ENCODE peak calls at places on chromosomes 12 and 14, in four cellular contexts. W, N, J and L are unnamed samples.

GRCh38 chr12:3833670-3834310 is 39.4 kb downstream of the PARP11 start:
- DNase-seq in W (no peak), N (no peak), J (no peak), L (no peak)

GRCh38 chr14:64636208-64636979 is 67.8 kb upstream of the PLEKHG3 start:
- DNase-seq in W (peak; percentile 69), N (peak; percentile 64), J (peak; percentile 69), L (peak; percentile 19)

GRCh38 chr12:114949081-114949480 is 265.1 kb upstream of the TBX3 start:
- DNase-seq in W (no peak), N (no peak), J (no peak), L (no peak)

GRCh38 chr14:93234798-93235197 is 27.7 kb downstream of the UBR7 start:
- DNase-seq in W (peak; percentile 52), N (no peak), J (no peak), L (no peak)

GRCh38 chr12:66232258-66232657 is 43.2 kb downstream of the IRAK3 start:
- DNase-seq in W (no peak), N (no peak), J (no peak), L (no peak)

GRCh38 chr14:101480022-101480746 is 81.1 kb upstream of the DIO3 start:
- DNase-seq in W (no peak), N (no peak), J (peak; percentile 20), L (no peak)

GRCh38 chr12:124741211-124741610 is 122.5 kb downstream of the SCARB1 start:
- DNase-seq in W (no peak), N (no peak), J (no peak), L (no peak)

GRCh38 chr12:85866929-85867776 is 6.9 kb upstream of the NTS start:
- DNase-seq in W (peak; percentile 85), N (no peak), J (no peak), L (peak; percentile 38)

GRCh38 chr14:33486499-33486898 is 464.4 kb downstream of the EGLN3 start:
- DNase-seq in W (no peak), N (no peak), J (no peak), L (no peak)

GRCh38 chr12:31363416-31363809 is 37.5 kb upstream of the SINHCAF start:
- DNase-seq in W (no peak), N (no peak), J (no peak), L (no peak)

GRCh38 chr14:20176330-20176729 is 14.4 kb upstream of the OR11G2 start:
- DNase-seq in W (no peak), N (no peak), J (no peak), L (no peak)

GRCh38 chr14:76080009-76080408 is 71.7 kb upstream of the GPATCH2L start:
- DNase-seq in W (no peak), N (no peak), J (no peak), L (no peak)

GRCh38 chr14:92121207-92121669 is 268 bp downstream of the NDUFB1 start:
- DNase-seq in W (peak; percentile 49), N (no peak), J (peak; percentile 64), L (no peak)

GRCh38 chr14:80278293-80279037 is 67.2 kb upstream of the DIO2 start:
- DNase-seq in W (peak; percentile 76), N (no peak), J (no peak), L (peak; percentile 22)

GRCh38 chr12:126355346-126355745 is 1290.1 kb downstream of the AACS start:
- DNase-seq in W (no peak), N (no peak), J (no peak), L (no peak)

GRCh38 chr12:132194056-132194455 is 49.8 kb downstream of the NOC4L start:
- DNase-seq in W (no peak), N (no peak), J (no peak), L (no peak)

GRCh38 chr12:25151476-25151875 is 43.5 kb downstream of the DNAI7 start:
- DNase-seq in W (peak; percentile 96), N (no peak), J (no peak), L (peak; percentile 93)

GRCh38 chr12:47801904-47802246 is 17.8 kb downstream of the HDAC7 start:
- DNase-seq in W (no peak), N (no peak), J (peak; percentile 46), L (no peak)

GRCh38 chr12:47802312-47802711 is 17.4 kb downstream of the HDAC7 start:
- DNase-seq in W (no peak), N (no peak), J (peak; percentile 40), L (no peak)

GRCh38 chr12:47799357-47799955 is 20.2 kb downstream of the HDAC7 start:
- DNase-seq in W (no peak), N (no peak), J (no peak), L (no peak)

GRCh38 chr12:47800582-47800981 is 19.1 kb downstream of the HDAC7 start:
- DNase-seq in W (no peak), N (no peak), J (no peak), L (no peak)

DNA sequence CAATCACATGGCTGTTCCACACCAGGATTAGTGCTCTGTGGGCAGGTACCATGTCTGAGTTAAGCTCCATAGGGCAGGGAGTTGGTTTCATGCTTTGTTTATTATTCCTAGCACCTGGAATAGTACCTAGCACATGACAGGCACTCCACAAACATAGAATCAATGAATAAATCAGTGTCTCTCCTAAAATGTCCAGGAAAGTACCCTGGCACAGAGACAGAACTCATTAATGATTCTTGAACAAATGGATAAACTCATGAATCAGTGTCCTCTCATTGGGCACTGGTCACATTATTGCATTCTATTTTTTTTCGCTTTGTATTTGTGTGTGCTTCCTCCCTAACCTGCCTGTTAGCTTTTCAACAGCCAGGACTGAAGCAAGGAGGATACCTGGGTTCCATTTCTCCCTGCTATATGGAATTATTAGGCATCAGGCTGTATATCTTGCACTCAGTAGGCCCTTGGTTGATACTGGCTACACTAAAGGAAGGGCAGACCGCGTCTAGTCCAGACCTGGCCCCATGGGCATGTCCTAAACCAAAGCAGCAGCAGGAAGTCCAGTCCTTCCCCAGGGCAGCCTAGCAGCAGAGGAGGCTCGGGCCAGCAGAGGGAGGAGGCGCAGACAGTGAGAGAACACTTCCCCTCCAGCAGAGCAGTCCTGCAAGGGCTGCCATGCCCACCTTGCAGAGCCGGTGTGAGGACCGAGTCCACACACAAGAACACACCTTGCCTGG is 18.4 kb downstream of the HDAC7 start:
- DNase-seq in W (no peak), N (no peak), J (peak; percentile 66), L (no peak)
- TF ChIP-seq CTCF in W (peak; percentile 38), N (no peak), J (peak; percentile 25), L (peak; percentile 22)

DNA sequence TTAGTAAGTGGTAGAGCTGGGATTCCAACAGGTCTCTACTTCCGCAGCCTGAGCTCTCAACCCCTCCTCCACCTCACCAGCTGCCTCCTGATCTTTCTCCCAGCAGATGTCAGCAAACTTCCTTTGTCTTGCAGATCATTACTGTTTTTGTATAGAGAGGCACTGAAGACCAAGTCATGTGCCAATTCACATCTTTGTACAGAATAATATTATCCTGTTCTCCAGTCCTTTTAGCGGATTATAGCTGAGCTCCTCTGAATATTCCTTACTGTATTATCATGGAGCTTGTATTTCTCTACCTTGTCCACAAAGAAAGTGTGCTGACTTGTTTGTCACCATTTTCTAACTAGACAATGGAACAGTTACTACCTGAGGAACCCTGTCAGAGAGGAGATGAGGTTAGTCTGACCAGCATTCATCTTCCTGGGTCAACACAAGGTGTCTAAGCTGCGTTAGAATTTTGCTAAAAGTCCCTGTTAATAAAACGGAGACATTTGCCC is 142.3 kb upstream of the ARHGAP5 start:
- DNase-seq in W (peak; percentile 74), N (no peak), J (no peak), L (no peak)
- TF ChIP-seq CTCF in W (peak; percentile 60), N (no peak), J (peak; percentile 34), L (peak; percentile 39)

GRCh38 chr14:73786632-73786941 is 65.0 kb upstream of the PTGR2 start:
- DNase-seq in W (no peak), N (no peak), J (peak; percentile 68), L (no peak)

GRCh38 chr14:73784988-73785313 is 66.7 kb upstream of the PTGR2 start:
- DNase-seq in W (no peak), N (no peak), J (no peak), L (no peak)

GRCh38 chr14:73786942-73787759 is 64.5 kb upstream of the PTGR2 start:
- DNase-seq in W (no peak), N (peak; percentile 40), J (peak; percentile 82), L (no peak)

GRCh38 chr14:73785336-73785833 is 66.2 kb upstream of the PTGR2 start:
- DNase-seq in W (peak; percentile 89), N (no peak), J (no peak), L (peak; percentile 60)

GRCh38 chr14:73785834-73786631 is 65.6 kb upstream of the PTGR2 start:
- DNase-seq in W (peak; percentile 97), N (peak; percentile 57), J (peak; percentile 85), L (peak; percentile 89)
- TF ChIP-seq CTCF in W (peak; percentile 26), N (no peak), J (peak; percentile 40), L (peak; percentile 16)

DNA sequence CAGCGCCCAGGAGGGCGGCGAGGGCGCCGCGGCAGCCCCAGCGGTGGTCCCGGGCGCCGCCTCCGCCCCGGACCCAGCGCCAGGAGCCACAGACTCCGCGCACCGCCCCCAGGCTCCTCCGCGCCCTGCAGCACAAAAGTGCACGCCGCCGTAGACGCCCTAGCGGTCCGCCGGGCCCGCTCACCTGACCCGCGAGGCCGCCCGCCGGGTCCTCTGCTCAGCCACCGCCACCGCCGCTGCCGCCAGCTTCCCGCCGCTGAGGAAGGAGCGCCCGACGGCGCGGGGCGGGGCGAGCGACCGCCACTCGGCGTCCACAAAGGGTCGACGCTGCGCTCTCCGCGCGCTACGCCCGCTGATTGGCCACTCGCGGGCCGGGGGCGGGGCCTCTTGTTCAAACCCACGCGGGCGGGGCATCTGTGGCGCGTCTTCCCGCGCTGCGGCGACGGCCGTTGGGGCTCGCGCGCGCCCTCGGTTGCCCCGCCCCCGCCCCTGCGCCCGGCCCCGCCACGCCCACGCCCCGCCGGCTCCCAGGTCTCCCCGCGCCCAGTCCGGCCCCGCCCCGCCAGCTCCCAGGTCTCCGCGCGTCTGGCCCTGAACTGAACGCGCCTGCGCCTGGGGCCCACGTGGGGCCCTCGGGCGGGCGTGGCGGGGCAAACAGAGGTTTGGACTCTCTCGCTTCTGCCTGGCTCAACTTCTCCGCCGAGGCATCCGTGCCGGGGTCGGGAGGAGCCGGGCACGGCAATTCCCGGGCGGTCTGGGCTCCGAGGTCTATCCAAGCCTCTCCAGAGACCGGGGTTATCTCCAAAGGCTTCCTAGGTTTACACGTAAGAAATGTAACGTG is at the start of gene CDCA4:
- DNase-seq in W (peak; percentile 96), N (peak; percentile 97), J (peak; percentile 97), L (peak; percentile 83)
- TF ChIP-seq CTCF in W (no peak), N (no peak), J (no peak), L (no peak)

DNA sequence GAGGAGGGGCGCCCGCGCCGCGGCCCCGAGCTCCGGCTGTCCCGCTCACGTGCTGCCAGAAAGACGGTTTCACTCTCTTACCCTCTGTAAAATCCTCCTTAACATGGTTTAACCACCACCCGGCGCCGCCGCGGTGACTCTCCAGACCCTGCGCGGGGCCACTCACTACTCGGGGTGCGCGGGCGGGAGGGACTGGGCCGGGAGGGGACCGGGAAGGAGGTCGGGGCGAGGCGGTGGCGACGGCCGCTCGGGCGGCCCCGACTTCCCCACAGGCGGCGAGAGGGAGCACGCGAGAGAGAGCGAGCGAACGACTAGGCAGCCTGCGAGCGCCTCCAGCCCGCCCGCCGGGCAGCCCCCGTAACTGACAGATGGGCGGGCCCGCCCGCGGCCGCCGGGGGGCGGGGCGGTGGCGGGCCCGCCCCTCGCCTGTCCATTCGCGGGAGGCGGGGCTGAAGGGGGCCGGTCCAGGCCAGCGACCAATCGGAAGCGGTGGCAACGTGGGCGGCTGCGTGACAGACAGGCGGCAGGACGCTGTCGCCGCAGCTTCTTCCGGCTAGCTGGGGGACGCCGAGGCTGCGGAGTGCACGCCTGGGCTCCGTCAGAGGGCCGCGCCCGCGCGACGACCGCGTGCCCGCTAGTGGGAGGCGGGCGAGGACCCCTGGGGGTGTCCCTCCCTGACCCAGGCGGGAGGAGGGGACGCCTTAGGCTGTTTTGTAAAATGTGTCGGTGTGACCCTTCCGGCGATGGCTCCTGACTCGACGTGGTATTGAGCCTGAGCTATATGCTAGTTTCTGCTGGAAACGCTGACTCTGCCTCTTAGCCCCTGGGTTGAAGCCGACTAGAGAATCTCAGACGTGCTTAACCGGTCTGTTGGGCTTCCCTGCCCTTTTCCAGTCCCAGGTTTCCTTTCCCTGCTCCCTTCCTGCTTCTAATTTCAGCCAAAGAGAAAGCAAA is at the start of gene EEA1:
- DNase-seq in W (peak; percentile 96), N (peak; percentile 88), J (peak; percentile 99), L (peak; percentile 92)
- TF ChIP-seq CTCF in W (no peak), N (peak; percentile 28), J (peak; percentile 30), L (peak; percentile 3)